ENCODE peak calls at places on chromosomes 5 and 9, in five cellular contexts. One of them, this sample, is unnamed.
A peak's percentile ranks its signal among the peaks of the same experiment; 100 is the strongest.

GRCh38 chr5:165795073-165795472 is 2289.7 kb downstream of the MAT2B start:
- DNase-seq in CD14-positive monocyte: no peak
- DNase-seq in GM12864: no peak
- DNase-seq in psoas muscle: no peak
- DNase-seq in AG09309: no peak
- DNase-seq in this sample: no peak

GRCh38 chr9:101480386-101480785 is 44.8 kb upstream of the ALDOB start:
- DNase-seq in psoas muscle: no peak
- DNase-seq in AG09309: no peak
- DNase-seq in CD14-positive monocyte: no peak
- DNase-seq in GM12864: no peak
- DNase-seq in this sample: no peak

GRCh38 chr5:78260771-78261170 is 33.7 kb downstream of the AP3B1 start:
- DNase-seq in AG09309: no peak
- DNase-seq in CD14-positive monocyte: no peak
- DNase-seq in GM12864: no peak
- DNase-seq in psoas muscle: no peak
- DNase-seq in this sample: no peak

GRCh38 chr9:131258698-131259431 is 17.4 kb downstream of the FAM78A start:
- DNase-seq in AG09309: no peak
- DNase-seq in CD14-positive monocyte: peak; percentile 47
- DNase-seq in GM12864: no peak
- DNase-seq in psoas muscle: no peak
- DNase-seq in this sample: no peak

GRCh38 chr9:88536951-88537742 is 2.2 kb downstream of the NXNL2 start:
- DNase-seq in CD14-positive monocyte: no peak
- DNase-seq in psoas muscle: no peak
- DNase-seq in GM12864: no peak
- DNase-seq in AG09309: no peak
- DNase-seq in this sample: no peak

GRCh38 chr9:134837529-134837928 is 43.1 kb upstream of the FCN2 start:
- DNase-seq in GM12864: no peak
- DNase-seq in CD14-positive monocyte: no peak
- DNase-seq in psoas muscle: peak; percentile 4
- DNase-seq in AG09309: no peak
- DNase-seq in this sample: no peak

GRCh38 chr5:1343315-1343751 is 1.6 kb downstream of the CLPTM1L start:
- DNase-seq in psoas muscle: no peak
- DNase-seq in GM12864: no peak
- DNase-seq in AG09309: no peak
- DNase-seq in CD14-positive monocyte: no peak
- DNase-seq in this sample: no peak

GRCh38 chr5:159034083-159034824 is 65.5 kb downstream of the EBF1 start:
- DNase-seq in GM12864: no peak
- DNase-seq in AG09309: no peak
- DNase-seq in psoas muscle: no peak
- DNase-seq in CD14-positive monocyte: no peak
- DNase-seq in this sample: peak; percentile 11

GRCh38 chr5:58185397-58186195 is 274.3 kb downstream of the PLK2 start:
- DNase-seq in CD14-positive monocyte: no peak
- DNase-seq in AG09309: no peak
- DNase-seq in GM12864: no peak
- DNase-seq in psoas muscle: no peak
- DNase-seq in this sample: no peak

GRCh38 chr5:131536211-131536826 is 98.7 kb downstream of the RAPGEF6 start:
- DNase-seq in CD14-positive monocyte: no peak
- DNase-seq in GM12864: peak; percentile 47
- DNase-seq in AG09309: no peak
- DNase-seq in psoas muscle: no peak
- DNase-seq in this sample: no peak

GRCh38 chr9:90423661-90424193 is 218.9 kb downstream of the DIRAS2 start:
- DNase-seq in GM12864: no peak
- DNase-seq in CD14-positive monocyte: no peak
- DNase-seq in psoas muscle: no peak
- DNase-seq in AG09309: no peak
- DNase-seq in this sample: no peak

GRCh38 chr5:21680661-21681060 is 1172.5 kb downstream of the CDH12 start:
- DNase-seq in AG09309: no peak
- DNase-seq in CD14-positive monocyte: no peak
- DNase-seq in GM12864: no peak
- DNase-seq in psoas muscle: no peak
- DNase-seq in this sample: no peak

GRCh38 chr9:93126825-93127368 is 7.2 kb downstream of the NINJ1 start:
- DNase-seq in AG09309: no peak
- DNase-seq in GM12864: no peak
- DNase-seq in psoas muscle: no peak
- DNase-seq in CD14-positive monocyte: peak; percentile 44
- DNase-seq in this sample: no peak

GRCh38 chr5:59597690-59598546 is 295.6 kb downstream of the PDE4D start:
- DNase-seq in CD14-positive monocyte: no peak
- DNase-seq in psoas muscle: no peak
- DNase-seq in AG09309: no peak
- DNase-seq in GM12864: no peak
- DNase-seq in this sample: no peak

GRCh38 chr9:95506692-95507455 is 9.9 kb downstream of the PTCH1 start:
- DNase-seq in psoas muscle: peak; percentile 34
- DNase-seq in CD14-positive monocyte: no peak
- DNase-seq in AG09309: no peak
- DNase-seq in GM12864: no peak
- DNase-seq in this sample: peak; percentile 35

GRCh38 chr5:143401846-143402463 is 1.5 kb downstream of the NR3C1 start:
- DNase-seq in psoas muscle: no peak
- DNase-seq in CD14-positive monocyte: no peak
- DNase-seq in AG09309: no peak
- DNase-seq in GM12864: no peak
- DNase-seq in this sample: no peak

GRCh38 chr5:39506216-39506615 is 81.4 kb upstream of the DAB2 start:
- DNase-seq in psoas muscle: no peak
- DNase-seq in AG09309: no peak
- DNase-seq in GM12864: no peak
- DNase-seq in CD14-positive monocyte: no peak
- DNase-seq in this sample: no peak

GRCh38 chr5:54746777-54747398 is 229.3 kb downstream of the SNX18 start:
- DNase-seq in CD14-positive monocyte: no peak
- DNase-seq in GM12864: no peak
- DNase-seq in AG09309: no peak
- DNase-seq in psoas muscle: no peak
- DNase-seq in this sample: no peak

GRCh38 chr9:95157491-95158151 is 159.9 kb downstream of the FANCC start:
- DNase-seq in GM12864: peak; percentile 36
- DNase-seq in psoas muscle: no peak
- DNase-seq in AG09309: no peak
- DNase-seq in CD14-positive monocyte: no peak
- DNase-seq in this sample: no peak

GRCh38 chr9:33813712-33814641 is 3.0 kb upstream of the UBE2R2 start:
- DNase-seq in psoas muscle: no peak
- DNase-seq in AG09309: peak; percentile 44
- DNase-seq in GM12864: no peak
- DNase-seq in CD14-positive monocyte: peak; percentile 55
- DNase-seq in this sample: no peak

GRCh38 chr5:61881821-61882220 is 424.2 kb upstream of the KIF2A start:
- DNase-seq in psoas muscle: no peak
- DNase-seq in AG09309: peak; percentile 1
- DNase-seq in GM12864: no peak
- DNase-seq in CD14-positive monocyte: no peak
- DNase-seq in this sample: no peak

GRCh38 chr5:1298723-1299510 is 4.0 kb upstream of the TERT start:
- DNase-seq in CD14-positive monocyte: no peak
- DNase-seq in AG09309: no peak
- DNase-seq in psoas muscle: no peak
- DNase-seq in GM12864: no peak
- DNase-seq in this sample: no peak

GRCh38 chr5:35009657-35010056 is 38.1 kb downstream of the AGXT2 start:
- DNase-seq in CD14-positive monocyte: no peak
- DNase-seq in AG09309: no peak
- DNase-seq in GM12864: no peak
- DNase-seq in psoas muscle: no peak
- DNase-seq in this sample: no peak

GRCh38 chr9:126719677-126720435 is 85.0 kb upstream of the ZBTB43 start:
- DNase-seq in CD14-positive monocyte: peak; percentile 97
- DNase-seq in AG09309: no peak
- DNase-seq in GM12864: no peak
- DNase-seq in psoas muscle: peak; percentile 73
- DNase-seq in this sample: peak; percentile 66

DNA sequence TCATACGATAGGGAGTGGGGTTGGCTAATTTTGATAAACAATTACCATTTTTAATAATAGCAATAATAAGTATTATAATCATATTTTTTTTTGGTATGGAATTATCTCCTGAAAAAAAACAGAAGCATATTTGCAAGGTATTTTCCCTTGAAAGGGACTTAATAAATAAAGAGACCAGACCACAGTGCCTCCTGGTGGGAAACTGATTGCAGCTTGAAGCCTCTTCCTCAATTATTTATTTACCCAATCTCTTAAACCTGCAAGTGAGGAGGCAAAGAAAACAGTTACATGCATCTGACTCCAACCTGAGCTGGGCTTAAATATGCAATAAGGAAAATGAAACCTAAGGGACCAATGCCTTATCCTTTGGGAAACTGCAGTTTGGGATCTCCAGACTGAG is 388.1 kb upstream of the ACO1 start:
- DNase-seq in CD14-positive monocyte: no peak
- DNase-seq in AG09309: no peak
- DNase-seq in GM12864: no peak
- DNase-seq in psoas muscle: no peak
- DNase-seq in this sample: no peak
- TF ChIP-seq CTCF in CD14-positive monocyte: no peak
- TF ChIP-seq CTCF in AG09309: no peak
- TF ChIP-seq CTCF in GM12864: no peak
- TF ChIP-seq CTCF in psoas muscle: peak; percentile 3
- TF ChIP-seq CTCF in this sample: peak; percentile 20

DNA sequence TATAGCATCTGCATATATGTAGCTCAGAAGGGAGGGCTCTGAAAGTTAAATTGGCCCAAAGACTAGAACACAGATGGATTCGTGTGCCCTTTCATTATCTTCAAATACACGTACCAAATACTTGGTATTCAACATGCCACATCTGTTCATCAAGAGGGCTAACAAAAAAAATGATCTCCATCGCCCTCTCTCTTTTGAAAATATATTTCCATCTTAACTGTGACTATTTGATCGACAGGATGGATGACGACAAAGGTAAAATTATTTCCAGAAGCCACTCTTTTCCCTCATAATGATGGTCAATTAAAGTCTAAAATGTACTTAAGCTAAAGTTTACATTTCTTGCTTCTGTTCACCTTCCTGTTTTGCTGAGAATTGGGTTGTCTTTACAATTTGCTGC is 77.0 kb downstream of the SEMA6A start:
- DNase-seq in psoas muscle: no peak
- DNase-seq in CD14-positive monocyte: no peak
- DNase-seq in GM12864: no peak
- DNase-seq in AG09309: no peak
- DNase-seq in this sample: no peak
- TF ChIP-seq CTCF in psoas muscle: no peak
- TF ChIP-seq CTCF in CD14-positive monocyte: no peak
- TF ChIP-seq CTCF in GM12864: no peak
- TF ChIP-seq CTCF in AG09309: no peak
- TF ChIP-seq CTCF in this sample: peak; percentile 17

GRCh38 chr5:154193636-154194035 is 3.1 kb downstream of the GALNT10 start:
- DNase-seq in GM12864: no peak
- DNase-seq in AG09309: no peak
- DNase-seq in CD14-positive monocyte: no peak
- DNase-seq in psoas muscle: no peak
- DNase-seq in this sample: no peak

GRCh38 chr5:154193176-154193575 is 2.6 kb downstream of the GALNT10 start:
- DNase-seq in AG09309: no peak
- DNase-seq in psoas muscle: no peak
- DNase-seq in GM12864: no peak
- DNase-seq in CD14-positive monocyte: no peak
- DNase-seq in this sample: no peak

GRCh38 chr5:154189819-154190651 is 498 bp upstream of the GALNT10 start:
- DNase-seq in AG09309: no peak
- DNase-seq in GM12864: peak; percentile 53
- DNase-seq in psoas muscle: peak; percentile 90
- DNase-seq in CD14-positive monocyte: peak; percentile 81
- DNase-seq in this sample: peak; percentile 67

GRCh38 chr5:154190652-154191304 is at the start of gene GALNT10:
- DNase-seq in CD14-positive monocyte: no peak
- DNase-seq in AG09309: no peak
- DNase-seq in psoas muscle: peak; percentile 78
- DNase-seq in GM12864: peak; percentile 29
- DNase-seq in this sample: no peak

GRCh38 chr5:154191467-154192261 is 1.1 kb downstream of the GALNT10 start:
- DNase-seq in GM12864: no peak
- DNase-seq in psoas muscle: no peak
- DNase-seq in CD14-positive monocyte: no peak
- DNase-seq in AG09309: no peak
- DNase-seq in this sample: no peak
- TF ChIP-seq CTCF in GM12864: no peak
- TF ChIP-seq CTCF in psoas muscle: no peak
- TF ChIP-seq CTCF in CD14-positive monocyte: no peak
- TF ChIP-seq CTCF in AG09309: peak; percentile 13
- TF ChIP-seq CTCF in this sample: no peak

GRCh38 chr5:81301221-81302015 is at the start of gene ZCCHC9:
- DNase-seq in CD14-positive monocyte: peak; percentile 90
- DNase-seq in AG09309: peak; percentile 63
- DNase-seq in psoas muscle: peak; percentile 93
- DNase-seq in GM12864: peak; percentile 82
- DNase-seq in this sample: peak; percentile 81
- TF ChIP-seq CTCF in CD14-positive monocyte: no peak
- TF ChIP-seq CTCF in AG09309: peak; percentile 23
- TF ChIP-seq CTCF in psoas muscle: peak; percentile 13
- TF ChIP-seq CTCF in GM12864: no peak
- TF ChIP-seq CTCF in this sample: peak; percentile 41

DNA sequence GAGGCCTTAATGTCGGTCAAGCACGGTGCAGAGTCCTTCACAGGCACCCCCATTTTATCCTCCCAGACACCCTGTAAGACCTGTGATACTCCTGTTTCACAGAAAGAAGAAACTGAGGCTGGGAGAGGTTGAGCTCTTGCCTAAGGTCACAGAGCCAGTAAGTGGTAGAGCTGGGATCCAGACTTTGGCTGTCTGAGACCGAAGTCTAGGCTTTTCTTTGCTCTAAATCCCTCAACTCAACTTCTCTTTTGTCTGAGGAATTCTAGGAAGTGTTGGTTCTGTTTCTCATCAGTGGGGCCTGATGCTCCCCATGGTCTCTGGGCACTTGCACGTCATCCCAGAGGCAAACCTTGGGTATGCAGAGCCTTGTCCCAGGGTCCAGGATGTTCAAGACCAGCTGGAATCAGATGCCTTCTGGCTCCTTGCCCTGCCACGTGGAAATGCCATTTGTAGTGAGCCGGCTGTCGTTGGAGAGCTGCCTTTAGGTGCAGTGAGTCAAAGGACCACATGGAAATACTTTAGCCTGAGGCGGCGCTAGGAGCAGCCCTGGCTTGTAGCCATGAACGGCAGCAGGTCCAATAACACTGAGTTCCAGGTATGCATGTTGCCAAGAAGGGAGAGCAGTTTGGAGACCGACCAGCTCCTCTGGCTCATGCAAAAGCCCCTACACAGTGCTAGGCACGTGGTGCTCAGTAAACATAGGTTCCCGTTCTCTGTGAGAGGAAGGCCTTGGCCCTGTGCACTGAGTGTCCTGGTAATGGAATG is 9.2 kb downstream of the DCANP1 start:
- DNase-seq in GM12864: no peak
- DNase-seq in AG09309: peak; percentile 85
- DNase-seq in CD14-positive monocyte: no peak
- DNase-seq in psoas muscle: peak; percentile 82
- DNase-seq in this sample: no peak
- TF ChIP-seq CTCF in GM12864: no peak
- TF ChIP-seq CTCF in AG09309: no peak
- TF ChIP-seq CTCF in CD14-positive monocyte: no peak
- TF ChIP-seq CTCF in psoas muscle: peak; percentile 3
- TF ChIP-seq CTCF in this sample: no peak